ENCODE peak calls at places on chromosomes 5 and 9, in five cellular contexts. G is pancreas, V is sigmoid colon, L is IMR-90, C is cardiac fibroblast. S is an unnamed sample.

GRCh38 chr9:8880031-8880430 is 1080.5 kb upstream of the DMAC1 start:
- DNase-seq in G (no peak), V (no peak), L (no peak), C (no peak), S (no peak)

GRCh38 chr5:176652136-176652535 is 4.9 kb downstream of the TSPAN17 start:
- DNase-seq in G (no peak), V (no peak), L (no peak), C (no peak), S (no peak)

GRCh38 chr5:11251242-11251641 is 490.2 kb upstream of the DAP start:
- DNase-seq in G (no peak), V (no peak), L (peak; percentile 21), C (peak; percentile 5), S (peak; percentile 90)

GRCh38 chr5:83096660-83097334 is 19.4 kb downstream of the XRCC4 start:
- DNase-seq in G (no peak), V (no peak), L (peak; percentile 18), C (peak; percentile 36), S (peak; percentile 27)

GRCh38 chr5:148248894-148249293 is 10.6 kb downstream of the MARCOL start:
- DNase-seq in G (no peak), V (no peak), L (no peak), C (no peak), S (peak; percentile 30)

GRCh38 chr9:130334915-130335314 is 69.4 kb downstream of the HMCN2 start:
- DNase-seq in G (no peak), V (no peak), L (no peak), C (no peak), S (no peak)

GRCh38 chr5:92309336-92309991 is 926.3 kb upstream of the ARRDC3 start:
- DNase-seq in G (no peak), V (no peak), L (peak; percentile 59), C (peak; percentile 67), S (peak; percentile 36)

GRCh38 chr9:123615381-123615780 is 259.4 kb downstream of the CRB2 start:
- DNase-seq in G (no peak), V (no peak), L (no peak), C (no peak), S (no peak)

GRCh38 chr5:140381972-140382371 is 19.7 kb upstream of the ANKHD1 start:
- DNase-seq in G (no peak), V (no peak), L (no peak), C (no peak), S (no peak)

DNA sequence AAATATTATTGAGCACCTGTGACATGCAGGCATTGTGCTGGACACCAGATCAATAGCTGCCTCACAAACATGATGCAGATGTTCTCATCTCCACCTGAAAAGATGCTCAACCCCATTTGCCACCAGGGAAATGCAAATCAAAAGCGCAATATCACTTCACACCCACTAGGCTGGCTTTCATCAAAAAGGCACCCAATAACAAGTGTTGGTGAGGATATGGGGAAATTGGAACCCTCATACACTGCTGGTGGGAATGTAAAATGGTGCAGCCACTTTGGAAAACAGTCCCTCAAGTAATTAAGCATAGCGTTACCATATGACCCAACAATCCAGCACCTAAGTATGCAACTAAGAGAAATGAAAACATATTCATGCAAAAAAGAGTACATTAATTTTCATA is 24.7 kb downstream of the FGF1 start:
- DNase-seq in G (no peak), V (no peak), L (no peak), C (no peak), S (no peak)
- TF ChIP-seq CTCF in G (no peak), V (no peak), L (no peak), C (no peak), S (no peak)

GRCh38 chr5:79503794-79504495 is 10.0 kb downstream of the HOMER1 start:
- DNase-seq in G (no peak), V (no peak), L (peak; percentile 49), C (peak; percentile 52), S (peak; percentile 55)
- H3K4me3 ChIP-seq in G (no peak overlapping the region), V (no peak overlapping the region), L (no peak overlapping the region), C (no peak overlapping the region), S (no peak overlapping the region)

DNA sequence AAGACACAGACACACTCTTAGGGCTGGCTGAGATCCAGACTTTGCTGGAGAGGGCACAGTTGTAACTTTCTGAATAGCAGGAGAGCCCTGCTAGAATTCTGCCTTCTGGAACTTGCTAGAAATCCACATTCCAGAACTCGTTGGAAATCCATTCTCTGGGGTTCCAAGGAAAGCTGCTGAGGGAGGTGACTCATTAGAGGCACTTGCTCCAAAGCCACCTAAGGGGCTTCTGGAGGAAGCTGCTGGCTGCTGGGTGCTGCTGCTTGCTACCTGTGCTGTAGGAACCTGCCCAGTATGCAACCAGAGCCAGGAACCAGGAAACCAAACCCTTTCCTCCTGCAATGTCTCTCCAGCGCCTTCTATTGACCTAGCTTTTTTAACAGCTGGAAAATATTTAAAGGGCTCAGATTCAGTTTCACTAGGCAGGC is 4.1 kb upstream of the TLE4 start:
- DNase-seq in G (no peak), V (no peak), L (no peak), C (no peak), S (peak; percentile 57)
- TF ChIP-seq CTCF in G (no peak), V (no peak), L (no peak), C (no peak), S (peak; percentile 47)

GRCh38 chr5:159104759-159105317 is 5.1 kb upstream of the EBF1 start:
- DNase-seq in G (no peak), V (no peak), L (no peak), C (no peak), S (no peak)

GRCh38 chr5:159107308-159107707 is 7.6 kb upstream of the EBF1 start:
- DNase-seq in G (no peak), V (no peak), L (no peak), C (no peak), S (no peak)

GRCh38 chr5:159106569-159107282 is 7.0 kb upstream of the EBF1 start:
- DNase-seq in G (peak; percentile 87), V (peak; percentile 88), L (peak; percentile 52), C (peak; percentile 83), S (peak; percentile 60)

GRCh38 chr5:159105318-159106053 is 5.8 kb upstream of the EBF1 start:
- DNase-seq in G (peak; percentile 53), V (no peak), L (no peak), C (no peak), S (no peak)

DNA sequence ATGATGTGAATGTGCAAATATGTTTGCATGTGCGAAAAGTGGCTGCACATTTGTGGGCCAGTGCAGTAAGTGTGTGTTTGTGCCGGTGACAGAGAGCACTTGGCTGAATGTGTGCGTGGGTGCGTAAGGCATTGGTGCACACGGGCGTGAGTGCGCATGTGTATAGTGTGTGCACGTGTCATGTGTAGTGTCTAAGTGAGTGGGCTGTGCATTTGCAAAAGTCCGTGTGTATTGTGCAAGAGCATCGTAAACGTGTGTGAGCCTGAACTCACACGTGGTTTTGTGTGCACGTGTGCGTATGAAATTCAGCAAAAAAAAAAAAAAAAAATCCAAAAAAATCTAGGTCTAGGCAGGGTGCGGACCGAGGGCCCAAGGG is 6.5 kb upstream of the EBF1 start:
- DNase-seq in G (no peak), V (no peak), L (no peak), C (no peak), S (peak; percentile 15)
- H3K4me3 ChIP-seq in G (peak overlapping the region; percentile 21), V (no peak overlapping the region), L (no peak overlapping the region), C (peak overlapping the region; percentile 44), S (no peak overlapping the region)